ENCODE peak calls at places on chromosome 7, in five cellular contexts. O, U, C, X and B are unnamed samples.
A peak's percentile ranks its signal among the peaks of the same experiment; 100 is the strongest.

GRCh38 chr7:106402898-106403297 is 118.1 kb upstream of the NAMPT start:
- DNase-seq in C (no peak), U (no peak), O (no peak), X (no peak), B (no peak)

GRCh38 chr7:40243076-40243475 is 108.3 kb downstream of the SUGCT start:
- DNase-seq in X (no peak), C (no peak), O (no peak), U (no peak), B (no peak)

GRCh38 chr7:84122582-84123360 is 71.8 kb downstream of the SEMA3A start:
- DNase-seq in U (no peak), C (no peak), X (no peak), O (no peak), B (no peak)

GRCh38 chr7:155834486-155835048 is 22.3 kb upstream of the SHH start:
- DNase-seq in O (no peak), X (no peak), C (no peak), U (no peak), B (no peak)

GRCh38 chr7:31744294-31744874 is 57.4 kb downstream of the PPP1R17 start:
- DNase-seq in O (no peak), C (peak; percentile 53), U (peak; percentile 80), X (no peak), B (peak; percentile 56)

GRCh38 chr7:82605247-82605864 is 161.8 kb upstream of the CACNA2D1 start:
- DNase-seq in C (peak; percentile 18), X (no peak), O (peak; percentile 1), U (peak; percentile 56), B (no peak)

GRCh38 chr7:121466455-121466854 is 70.3 kb upstream of the FAM3C start:
- DNase-seq in C (no peak), U (no peak), O (no peak), X (no peak), B (no peak)

GRCh38 chr7:158228131-158228530 is 359.5 kb downstream of the PTPRN2 start:
- DNase-seq in U (no peak), X (no peak), O (no peak), C (no peak), B (no peak)

GRCh38 chr7:24905996-24906770 is 73.8 kb downstream of the OSBPL3 start:
- DNase-seq in X (no peak), O (no peak), U (no peak), C (peak; percentile 32), B (no peak)

GRCh38 chr7:41788556-41788955 is 85.7 kb upstream of the INHBA start:
- DNase-seq in C (no peak), X (no peak), O (no peak), U (no peak), B (no peak)

GRCh38 chr7:64775289-64775688 is 18.9 kb upstream of the ZNF138 start:
- DNase-seq in C (no peak), O (no peak), X (no peak), U (no peak), B (no peak)

GRCh38 chr7:132142006-132142405 is 434.3 kb downstream of the PLXNA4 start:
- DNase-seq in U (no peak), C (no peak), X (no peak), O (no peak), B (no peak)

GRCh38 chr7:4725014-4725951 is 43.2 kb downstream of the FOXK1 start:
- DNase-seq in X (no peak), U (peak; percentile 73), C (no peak), O (no peak), B (peak; percentile 92)

GRCh38 chr7:27213150-27213903 is 13.4 kb upstream of the HOXA13 start:
- DNase-seq in C (no peak), X (no peak), U (no peak), O (no peak), B (no peak)

GRCh38 chr7:74473116-74473515 is 19.4 kb downstream of the GTF2IRD1 start:
- DNase-seq in X (no peak), O (no peak), U (no peak), C (no peak), B (no peak)

GRCh38 chr7:30754315-30754877 is 2.5 kb downstream of the INMT start:
- DNase-seq in O (no peak), X (no peak), U (no peak), C (no peak), B (no peak)

GRCh38 chr7:23680417-23681405 is 712 bp downstream of the FAM221A start:
- DNase-seq in X (peak; percentile 57), O (no peak), U (peak; percentile 89), C (no peak), B (peak; percentile 36)

GRCh38 chr7:30984359-30985107 is 20.8 kb downstream of the GHRHR start:
- DNase-seq in O (no peak), X (peak; percentile 76), C (peak; percentile 34), U (peak; percentile 52), B (peak; percentile 42)

GRCh38 chr7:80589561-80590083 is 48.8 kb upstream of the CD36 start:
- DNase-seq in C (no peak), O (no peak), U (no peak), X (no peak), B (no peak)

GRCh38 chr7:111210996-111211395 is 120.1 kb downstream of the LRRN3 start:
- DNase-seq in X (no peak), U (no peak), C (no peak), O (no peak), B (peak; percentile 54)

GRCh38 chr7:156380261-156380660 is 260.3 kb upstream of the RNF32 start:
- DNase-seq in O (no peak), C (no peak), X (no peak), U (no peak), B (no peak)

GRCh38 chr7:106623846-106624245 is 37.1 kb downstream of the CCDC71L start:
- DNase-seq in U (no peak), O (no peak), X (no peak), C (no peak), B (peak; percentile 91)

GRCh38 chr7:151835636-151836035 is 41.3 kb downstream of the PRKAG2 start:
- DNase-seq in O (no peak), X (no peak), C (no peak), U (no peak), B (no peak)

GRCh38 chr7:9091282-9091681 is 657.9 kb downstream of the NXPH1 start:
- DNase-seq in U (no peak), O (no peak), X (no peak), C (no peak), B (no peak)

GRCh38 chr7:155951554-155952158 is 139.4 kb upstream of the SHH start:
- DNase-seq in X (no peak), O (no peak), U (no peak), C (peak; percentile 96), B (peak; percentile 95)

GRCh38 chr7:51316666-51317581 is at the start of gene COBL:
- DNase-seq in X (no peak), U (peak; percentile 72), C (no peak), O (no peak), B (no peak)

GRCh38 chr7:51318886-51319579 is 2.4 kb upstream of the COBL start:
- DNase-seq in U (no peak), O (no peak), C (no peak), X (no peak), B (no peak)

GRCh38 chr7:51318001-51318400 is 1.4 kb upstream of the COBL start:
- DNase-seq in U (no peak), X (no peak), C (no peak), O (no peak), B (no peak)

GRCh38 chr7:51316262-51316665 is 345 bp downstream of the COBL start:
- DNase-seq in O (no peak), X (no peak), C (no peak), U (no peak), B (no peak)

GRCh38 chr7:51317582-51317910 is 937 bp upstream of the COBL start:
- DNase-seq in O (no peak), C (no peak), X (no peak), U (peak; percentile 43), B (no peak)
- TF ChIP-seq EZH2 in O (no peak), C (no peak), X (no peak), U (peak; percentile 10), B (no peak)

DNA sequence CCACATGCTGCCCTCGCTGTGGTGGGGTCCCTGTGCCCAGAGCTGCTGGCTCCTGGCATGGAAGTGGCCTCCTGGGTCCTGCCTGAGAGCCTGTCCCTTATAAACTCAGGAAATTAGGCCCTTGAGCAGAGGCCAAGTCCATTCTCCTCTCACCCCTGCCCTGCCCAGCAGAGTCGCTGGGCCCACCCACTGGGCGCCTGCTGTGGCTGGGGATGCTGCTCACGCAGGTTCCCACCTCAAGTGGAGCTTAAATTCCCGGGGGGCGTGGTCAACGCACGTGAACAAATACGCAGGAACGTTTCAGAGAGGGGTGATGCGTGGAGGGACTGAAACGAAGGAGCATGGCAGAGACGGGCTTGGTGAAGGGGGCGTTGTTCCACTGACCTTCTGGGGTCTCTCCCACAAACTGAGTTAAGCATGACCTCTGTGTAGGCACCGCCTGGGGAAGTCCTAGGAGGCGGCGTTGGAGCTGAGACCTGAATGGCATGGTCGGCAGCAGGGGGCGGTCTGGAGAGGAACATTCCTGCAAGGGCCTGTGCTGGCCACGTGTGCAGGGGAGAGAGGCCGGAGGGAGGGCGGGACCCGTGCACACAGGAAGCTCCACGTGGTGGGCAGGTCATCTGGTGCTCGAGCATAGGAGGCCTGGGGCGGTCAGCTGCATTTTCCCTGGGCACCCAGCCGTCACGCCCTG is 27.9 kb downstream of the FAM20C start:
- DNase-seq in U (peak; percentile 67), O (no peak), C (no peak), X (no peak), B (no peak)
- H3K4me2 ChIP-seq in U (no peak overlapping the region), O (no peak overlapping the region), C (no peak overlapping the region), X (peak overlapping the region; percentile 21), B (no peak overlapping the region)

DNA sequence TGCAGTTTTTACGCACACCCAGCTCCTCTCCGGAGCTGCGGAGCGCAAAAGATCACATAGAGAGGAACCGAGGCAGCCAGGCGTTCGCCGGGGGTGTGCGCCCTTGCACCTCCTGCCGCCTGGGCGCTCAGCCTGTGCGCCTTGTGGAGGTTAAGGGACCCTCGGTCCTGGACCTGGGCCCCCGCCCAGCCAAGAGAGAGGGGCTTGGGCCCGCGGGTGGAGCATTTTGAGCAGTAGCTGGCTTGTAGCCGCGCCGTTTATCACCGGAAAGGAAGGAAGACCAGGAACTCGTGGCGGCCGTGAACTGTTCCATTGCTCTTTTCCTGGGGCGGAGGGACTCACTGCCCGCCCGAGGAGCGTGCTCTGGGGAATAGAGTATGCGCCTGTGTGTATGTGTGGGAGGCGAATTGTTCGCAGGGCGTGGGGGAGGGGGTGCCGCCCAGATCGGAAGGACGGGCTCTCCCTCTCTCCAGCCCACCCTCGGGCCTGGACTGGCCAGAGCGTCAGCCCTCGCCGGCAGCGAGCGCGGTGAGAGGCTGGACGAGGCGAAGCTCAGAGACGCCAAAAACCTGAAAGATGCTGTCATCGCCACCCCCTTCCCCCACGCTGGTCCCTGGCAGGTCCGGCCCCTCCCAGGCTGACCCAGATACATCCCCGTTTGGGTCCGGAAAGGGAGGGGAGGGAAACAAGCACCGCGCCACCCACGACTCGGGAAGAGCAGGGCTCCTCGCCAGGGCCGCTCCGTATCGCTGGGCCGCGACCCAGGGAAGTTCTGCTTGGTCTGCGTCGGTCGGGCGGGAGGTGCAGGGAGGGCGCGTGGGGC is 1.2 kb upstream of the WNT2 start:
- DNase-seq in O (no peak), C (no peak), U (peak; percentile 66), X (no peak), B (peak; percentile 73)
- TF ChIP-seq EZH2 in O (no peak), C (no peak), U (peak; percentile 63), X (peak; percentile 36), B (no peak)

DNA sequence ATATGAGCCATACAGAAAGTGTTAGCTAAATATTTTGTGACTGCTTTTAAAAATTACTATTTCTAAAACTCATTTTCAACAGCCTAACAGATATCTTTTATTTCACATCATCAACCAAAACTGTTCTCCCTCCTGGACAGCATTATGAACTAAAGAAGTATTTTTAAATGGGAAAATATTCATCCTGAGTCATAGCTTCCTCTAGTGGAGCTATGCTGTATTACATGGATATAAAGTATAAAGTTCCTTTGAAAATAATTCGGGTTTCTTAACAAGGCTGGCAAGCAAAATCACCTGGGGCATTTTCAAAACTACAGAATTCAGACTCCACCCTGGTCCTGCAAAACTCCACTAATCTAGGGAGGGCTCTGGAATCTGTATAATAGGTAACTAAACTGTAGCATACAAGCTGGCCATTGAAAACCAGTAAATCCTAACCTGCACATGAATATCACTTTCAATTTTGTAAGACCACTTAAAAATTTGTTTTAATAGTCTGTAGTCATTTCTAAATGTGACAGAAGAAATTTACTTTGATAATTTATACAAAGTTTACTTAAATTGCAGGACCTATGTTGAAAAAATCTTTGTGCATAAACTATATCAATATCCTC is 53.5 kb downstream of the SCIN start:
- DNase-seq in X (no peak), C (peak; percentile 13), O (no peak), U (no peak), B (no peak)
- H3K4me2 ChIP-seq in X (no peak overlapping the region), C (peak overlapping the region; percentile 52), O (peak overlapping the region; percentile 3), U (no peak overlapping the region), B (no peak overlapping the region)